ENCODE peak calls at places on chromosomes 1 and 21, in four cellular contexts. E, L, D and T are unnamed samples. For H3K4me1, the result is how much of the 10 kb centered on the place peaks cover.

GRCh38 chr1:225371366-225371765 is 56.5 kb downstream of the LBR start:
- DNase-seq in E (no peak), L (no peak), D (no peak), T (no peak)

GRCh38 chr1:178607718-178608408 is 95.0 kb downstream of the TEX35 start:
- DNase-seq in E (no peak), L (no peak), D (no peak), T (peak)

GRCh38 chr1:243850013-243850367 is at the start of gene AKT3:
- DNase-seq in E (peak), L (peak), D (no peak), T (no peak)

GRCh38 chr1:33433509-33434362 is 2.8 kb upstream of the PHC2 start:
- DNase-seq in E (no peak), L (no peak), D (peak), T (peak)

GRCh38 chr1:77978293-77978968 is 441 bp downstream of the FUBP1 start:
- DNase-seq in E (peak), L (peak), D (peak), T (peak)

GRCh38 chr21:14092834-14093560 is 117.8 kb downstream of the LIPI start:
- DNase-seq in E (no peak), L (no peak), D (no peak), T (no peak)

GRCh38 chr1:64519921-64520320 is 50.0 kb downstream of the CACHD1 start:
- DNase-seq in E (no peak), L (no peak), D (no peak), T (peak)

GRCh38 chr1:19688041-19688842 is 23.6 kb downstream of the HTR6 start:
- DNase-seq in E (no peak), L (no peak), D (no peak), T (no peak)

DNA sequence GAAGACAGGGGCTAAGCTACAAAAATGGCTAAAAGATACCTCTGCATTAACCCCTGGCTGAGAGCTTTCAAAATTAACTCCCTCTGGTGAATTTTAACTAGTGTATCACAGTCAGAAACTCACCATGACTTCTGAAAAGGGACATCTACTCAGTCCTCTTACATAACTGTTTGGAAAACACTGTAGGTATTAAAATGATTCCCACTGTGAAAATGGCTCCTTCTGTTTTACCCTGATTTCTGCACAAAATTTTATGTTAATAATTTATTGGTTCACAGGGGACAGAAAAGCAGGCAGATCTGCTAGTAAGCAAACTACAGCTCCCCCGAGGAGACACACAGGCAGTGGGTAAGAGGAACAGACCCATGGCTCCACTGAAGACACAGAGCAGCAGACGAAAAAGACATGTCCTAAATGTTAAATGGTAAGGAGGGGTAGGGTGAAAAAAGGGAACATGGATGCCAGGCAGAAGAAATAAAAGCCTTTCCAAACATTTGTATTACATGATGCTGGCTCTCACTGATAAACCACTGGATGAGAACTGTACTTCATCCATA is 111.7 kb downstream of the SLC45A1 start:
- DNase-seq in E (no peak), L (no peak), D (no peak), T (no peak)
- H3K4me1 ChIP-seq in E (under half), L (under half), D (under half), T (under half)

DNA sequence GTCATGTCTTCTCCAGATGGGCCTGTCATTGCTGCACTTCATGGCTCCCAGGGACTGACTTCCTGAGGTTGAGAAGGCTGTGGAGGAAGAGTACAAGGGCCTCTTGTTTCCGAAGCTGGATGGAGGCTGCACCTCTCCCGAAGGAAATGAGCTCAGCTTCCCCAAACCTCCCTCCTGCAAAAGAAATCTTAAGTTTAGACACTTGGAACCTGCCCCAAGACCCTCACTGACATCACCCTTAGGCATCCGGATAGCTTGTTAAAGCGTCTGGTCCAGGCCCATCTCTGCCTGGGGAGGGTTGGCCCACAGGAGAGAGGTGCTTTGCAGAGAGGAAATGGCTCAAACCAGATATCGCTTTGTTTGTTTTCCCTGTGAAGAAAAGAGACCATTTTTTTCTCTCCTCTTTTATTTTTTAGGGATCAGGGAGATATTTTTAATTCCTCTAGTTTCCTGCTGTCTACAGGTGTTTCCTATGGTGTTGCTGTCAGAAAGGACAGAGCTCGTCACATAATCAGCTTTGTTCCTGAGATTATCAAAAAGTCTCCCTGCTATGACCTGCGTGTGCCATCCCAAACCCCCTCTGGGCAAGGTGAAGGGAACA is 25.0 kb downstream of the RCSD1 start:
- DNase-seq in E (no peak), L (no peak), D (no peak), T (no peak)
- H3K27ac ChIP-seq in E (no peak), L (no peak), D (no peak), T (no peak)

GRCh38 chr1:204842369-204842768 is 28.3 kb upstream of the NFASC start:
- DNase-seq in E (no peak), L (no peak), D (no peak), T (no peak)
- H3K9ac ChIP-seq in E (no peak), L (no peak), D (no peak), T (no peak)

DNA sequence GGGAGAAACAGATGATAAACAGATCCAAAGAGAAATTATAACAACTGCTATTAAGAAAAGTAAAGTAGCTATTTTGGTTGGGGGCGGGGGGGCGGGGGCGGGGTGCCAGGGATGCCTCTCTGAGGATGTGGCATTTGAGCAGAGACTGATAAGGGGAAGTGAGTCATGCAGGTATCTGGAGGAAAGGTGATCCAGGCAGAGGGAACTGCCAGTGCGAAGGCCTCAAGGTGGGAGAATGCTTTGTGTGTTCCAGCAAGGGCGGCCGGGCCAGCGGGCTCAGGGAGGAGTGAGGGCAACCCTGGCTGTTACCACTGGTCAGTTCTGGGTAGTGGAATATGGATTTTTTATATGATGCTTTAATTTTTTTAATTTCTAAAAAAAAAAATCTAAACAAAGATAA is 7.0 kb upstream of the TNFRSF1B start:
- DNase-seq in E (no peak), L (no peak), D (peak), T (no peak)
- H3K4me1 ChIP-seq in E (under half), L (under half), D (under half), T (under half)

DNA sequence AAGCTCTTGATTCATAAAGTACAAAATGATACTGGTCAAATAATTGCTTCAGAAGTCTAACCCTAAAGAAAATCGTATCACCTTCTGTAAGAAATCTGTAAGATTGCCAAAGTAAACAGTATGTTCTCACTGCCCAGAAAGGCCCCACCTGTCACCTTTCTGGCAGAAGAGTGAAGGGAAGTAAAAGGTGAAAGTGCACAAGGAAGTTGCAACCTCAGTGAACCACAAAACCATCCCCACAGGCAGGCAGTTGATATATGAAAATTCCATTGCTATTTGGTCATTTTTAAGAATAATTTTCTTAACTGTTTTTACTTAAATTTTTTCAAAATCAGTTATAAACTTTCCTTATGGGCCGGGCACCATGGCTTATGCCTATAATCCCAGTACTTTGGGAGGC is 48.5 kb upstream of the FBXO28 start:
- DNase-seq in E (no peak), L (no peak), D (peak), T (peak)
- H3K27ac ChIP-seq in E (no peak), L (no peak), D (peak), T (no peak)

GRCh38 chr1:2204384-2205190 is 10.0 kb upstream of the FAAP20 start:
- DNase-seq in E (peak), L (peak), D (peak), T (peak)

GRCh38 chr1:2205191-2205952 is 10.8 kb upstream of the FAAP20 start:
- DNase-seq in E (peak), L (peak), D (peak), T (peak)

GRCh38 chr1:2202843-2203601 is 8.4 kb upstream of the FAAP20 start:
- DNase-seq in E (no peak), L (no peak), D (no peak), T (no peak)

GRCh38 chr1:2202008-2202575 is 7.5 kb upstream of the FAAP20 start:
- DNase-seq in E (no peak), L (no peak), D (no peak), T (no peak)

GRCh38 chr1:2203671-2204383 is 9.3 kb upstream of the FAAP20 start:
- DNase-seq in E (no peak), L (no peak), D (no peak), T (no peak)
- H3K9ac ChIP-seq in E (peak), L (no peak), D (no peak), T (peak)

DNA sequence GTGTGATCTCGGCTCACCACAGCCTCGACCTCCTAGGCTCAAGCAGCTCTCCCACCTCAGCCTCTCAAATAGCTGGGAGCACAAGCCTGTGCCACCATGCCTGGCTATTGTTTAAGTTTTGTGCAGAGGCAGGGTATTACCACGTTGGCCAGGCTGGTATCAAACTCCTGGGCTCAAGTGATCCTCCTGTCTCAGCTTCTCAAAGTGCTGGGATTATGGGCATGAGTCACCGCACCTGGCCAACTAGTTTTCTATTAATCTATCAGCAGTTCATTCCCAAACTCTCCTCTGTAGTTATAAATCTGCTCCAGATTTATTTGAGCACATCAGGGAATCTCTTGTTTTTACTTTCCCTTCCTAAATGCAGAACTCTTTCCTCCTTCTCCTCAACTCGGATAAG is 443.8 kb downstream of the PRDM2 start:
- DNase-seq in E (no peak), L (no peak), D (peak), T (no peak)
- H3K4me1 ChIP-seq in E (under half), L (under half), D (under half), T (under half)

GRCh38 chr1:15866696-15867687 is 19.5 kb downstream of the SPEN start:
- DNase-seq in E (no peak), L (no peak), D (no peak), T (peak)

GRCh38 chr1:15876357-15876756 is 28.9 kb downstream of the SPEN start:
- DNase-seq in E (no peak), L (peak), D (no peak), T (no peak)

GRCh38 chr1:15869413-15869812 is 21.9 kb downstream of the SPEN start:
- DNase-seq in E (no peak), L (no peak), D (no peak), T (no peak)

GRCh38 chr1:15870421-15870820 is 22.9 kb downstream of the SPEN start:
- DNase-seq in E (no peak), L (no peak), D (no peak), T (peak)
- H3K27ac ChIP-seq in E (no peak), L (no peak), D (no peak), T (no peak)

GRCh38 chr1:159898527-159898926 is 1.4 kb downstream of the CFAP45 start:
- DNase-seq in E (no peak), L (no peak), D (no peak), T (no peak)
- H3K9ac ChIP-seq in E (no peak), L (no peak), D (no peak), T (no peak)

GRCh38 chr1:2257245-2257627 is 29.1 kb downstream of the SKI start:
- DNase-seq in E (no peak), L (peak), D (no peak), T (peak)
- H3K4me1 ChIP-seq in E (under half), L (under half), D (under half), T (under half)